ENCODE peak calls at places on chromosomes 1 and 21, in seven cellular contexts. T is suprapubic skin; X is colonic mucosa; Z is psoas muscle; G is CD8-positive, alpha-beta memory T cell; A is lower lobe of right lung; L is endothelial cell of umbilical vein. P is an unnamed sample. For H3K4me1, the result is how much of the 10 kb centered on the place peaks cover.

GRCh38 chr1:75632350-75632949 is 21.5 kb upstream of the SLC44A5 start:
- DNase-seq in T (no peak), X (no peak), Z (no peak), G (no peak), A (no peak), L (peak), P (no peak)

GRCh38 chr1:50109647-50110075 is 941 bp downstream of the ELAVL4 start:
- DNase-seq in T (no peak), X (no peak), Z (no peak), G (peak), A (no peak), L (no peak), P (peak)

GRCh38 chr1:197781998-197782718 is 6.9 kb upstream of the DENND1B start:
- DNase-seq in T (no peak), X (no peak), Z (no peak), G (no peak), A (no peak), L (peak), P (no peak)

GRCh38 chr1:205851993-205852392 is 2.1 kb upstream of the PM20D1 start:
- DNase-seq in T (no peak), X (no peak), Z (no peak), G (no peak), A (no peak), L (no peak), P (no peak)

GRCh38 chr1:58003059-58003458 is 543.5 kb downstream of the OMA1 start:
- DNase-seq in T (no peak), X (no peak), Z (no peak), G (no peak), A (no peak), L (no peak), P (no peak)

GRCh38 chr1:218711021-218711420 is 365.9 kb downstream of the TGFB2 start:
- DNase-seq in T (no peak), X (no peak), Z (no peak), G (no peak), A (no peak), L (no peak), P (no peak)

GRCh38 chr1:119674835-119675289 is 26.8 kb upstream of the ZNF697 start:
- DNase-seq in T (no peak), X (peak), Z (peak), G (no peak), A (no peak), L (peak), P (peak)

GRCh38 chr1:90723561-90724108 is 6.5 kb upstream of the BARHL2 start:
- DNase-seq in T (no peak), X (no peak), Z (no peak), G (no peak), A (no peak), L (no peak), P (no peak)

GRCh38 chr1:181969902-181970301 is 91.6 kb downstream of the ZNF648 start:
- DNase-seq in T (no peak), X (no peak), Z (no peak), G (no peak), A (no peak), L (no peak), P (no peak)

GRCh38 chr1:24435782-24436365 is 20.3 kb downstream of the NIPAL3 start:
- DNase-seq in T (no peak), X (no peak), Z (no peak), G (peak), A (no peak), L (no peak), P (no peak)

GRCh38 chr1:9629445-9630201 is 21.9 kb upstream of the PIK3CD start:
- DNase-seq in T (no peak), X (peak), Z (peak), G (peak), A (peak), L (no peak), P (peak)

GRCh38 chr1:228490120-228491078 is 3.2 kb downstream of the RNF187 start:
- DNase-seq in T (no peak), X (no peak), Z (peak), G (no peak), A (no peak), L (no peak), P (no peak)

GRCh38 chr21:22711636-22712035 is 1713.4 kb downstream of the NCAM2 start:
- DNase-seq in T (no peak), X (no peak), Z (no peak), G (no peak), A (no peak), L (peak), P (no peak)

GRCh38 chr1:65189716-65190115 is 41.7 kb downstream of the AK4 start:
- DNase-seq in T (no peak), X (no peak), Z (no peak), G (no peak), A (no peak), L (no peak), P (no peak)

GRCh38 chr1:225707824-225708223 is 54.9 kb upstream of the ENAH start:
- DNase-seq in T (no peak), X (no peak), Z (no peak), G (no peak), A (no peak), L (no peak), P (no peak)

GRCh38 chr1:17192394-17193221 is 12.3 kb upstream of the PADI1 start:
- DNase-seq in T (no peak), X (no peak), Z (no peak), G (no peak), A (no peak), L (no peak), P (no peak)

GRCh38 chr1:156464335-156464734 is 36.2 kb downstream of the MEF2D start:
- DNase-seq in T (no peak), X (no peak), Z (no peak), G (no peak), A (no peak), L (no peak), P (peak)

GRCh38 chr21:43752758-43753438 is 23.2 kb downstream of the CSTB start:
- DNase-seq in T (no peak), X (no peak), Z (no peak), G (no peak), A (no peak), L (no peak), P (no peak)

GRCh38 chr1:63779872-63780271 is 6.1 kb downstream of the ROR1 start:
- DNase-seq in T (no peak), X (no peak), Z (no peak), G (no peak), A (no peak), L (no peak), P (no peak)

GRCh38 chr1:5572794-5573193 is 419.4 kb downstream of the NPHP4 start:
- DNase-seq in T (no peak), X (peak), Z (no peak), G (no peak), A (no peak), L (no peak), P (no peak)

GRCh38 chr1:225766967-225767413 is 10.6 kb upstream of the SRP9 start:
- DNase-seq in T (no peak), X (peak), Z (peak), G (no peak), A (no peak), L (peak), P (peak)

GRCh38 chr1:74412244-74412643 is 100.2 kb downstream of the LRRC53 start:
- DNase-seq in T (no peak), X (no peak), Z (no peak), G (no peak), A (no peak), L (no peak), P (no peak)

GRCh38 chr1:18239671-18240070 is 132.1 kb downstream of the IGSF21 start:
- DNase-seq in T (no peak), X (no peak), Z (no peak), G (no peak), A (no peak), L (no peak), P (no peak)

GRCh38 chr1:234826352-234826751 is 216.4 kb upstream of the IRF2BP2 start:
- DNase-seq in T (no peak), X (no peak), Z (no peak), G (no peak), A (peak), L (no peak), P (no peak)

GRCh38 chr1:190578015-190578414 is 100.4 kb upstream of the BRINP3 start:
- DNase-seq in T (no peak), X (no peak), Z (no peak), G (no peak), A (no peak), L (no peak), P (no peak)

GRCh38 chr21:38475519-38475918 is 22.8 kb downstream of the ERG start:
- DNase-seq in T (no peak), X (no peak), Z (no peak), G (no peak), A (no peak), L (no peak), P (no peak)

GRCh38 chr1:5915587-5916571 is 76.3 kb downstream of the NPHP4 start:
- DNase-seq in T (peak), X (no peak), Z (no peak), G (no peak), A (no peak), L (peak), P (no peak)

GRCh38 chr1:58497499-58497898 is 49.0 kb downstream of the OMA1 start:
- DNase-seq in T (no peak), X (no peak), Z (no peak), G (no peak), A (no peak), L (no peak), P (no peak)

GRCh38 chr21:38156200-38156599 is 100.6 kb upstream of the KCNJ15 start:
- DNase-seq in T (no peak), X (no peak), Z (no peak), G (no peak), A (no peak), L (no peak), P (no peak)

DNA sequence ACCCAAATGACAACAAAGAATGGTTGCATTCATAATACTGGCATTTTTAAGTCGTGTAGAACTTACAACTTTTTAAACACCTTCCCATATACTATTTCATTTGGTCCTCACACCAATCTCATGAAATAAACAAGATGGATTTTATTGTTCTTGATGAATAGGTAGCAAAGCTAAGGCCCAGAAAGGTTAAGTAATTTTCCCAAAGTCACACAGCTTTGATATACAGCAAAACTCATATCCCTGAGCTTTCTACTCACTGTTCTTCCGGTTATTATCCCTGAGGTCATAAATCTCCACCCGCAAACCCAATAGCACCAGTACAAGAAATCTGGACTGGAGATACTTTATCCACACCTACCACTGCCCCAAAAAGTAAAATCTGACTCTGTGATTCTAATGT is 186.2 kb downstream of the RUNX1 start:
- DNase-seq in T (no peak), X (no peak), Z (no peak), G (no peak), A (no peak), L (no peak), P (no peak)
- H3K4me1 ChIP-seq in T (under half), X (under half), Z (under half), G (under half), A (under half), L (under half), P (under half)

GRCh38 chr1:51421961-51422360 is 91.6 kb upstream of the TTC39A start:
- DNase-seq in T (no peak), X (no peak), Z (no peak), G (peak), A (no peak), L (peak), P (no peak)
- H3K4me3 ChIP-seq in T (no peak), X (no peak), Z (no peak), G (no peak), A (no peak), L (no peak), P (no peak)

GRCh38 chr1:246750752-246751151 is 26.5 kb downstream of the SCCPDH start:
- DNase-seq in T (no peak), X (no peak), Z (no peak), G (no peak), A (no peak), L (no peak), P (no peak)
- H3K27ac ChIP-seq in T (no peak), X (no peak), Z (no peak), G (no peak), A (no peak), L (no peak), P (no peak)

GRCh38 chr1:93180723-93181613 is at the start of gene CCDC18:
- DNase-seq in T (peak), X (no peak), Z (no peak), G (no peak), A (no peak), L (peak), P (no peak)
- H3K4me1 ChIP-seq in T (under half), X (under half), Z (under half), G (under half), A (under half), L (under half), P (under half)

GRCh38 chr1:226980122-226980551 is 40.0 kb downstream of the COQ8A start:
- DNase-seq in T (no peak), X (no peak), Z (no peak), G (no peak), A (no peak), L (no peak), P (no peak)
- H3K4me3 ChIP-seq in T (no peak), X (no peak), Z (no peak), G (no peak), A (no peak), L (no peak), P (no peak)